ENCODE peak calls at places on chromosome 18, in seven cellular contexts. Y is SK-N-SH, T is HCT116, Q is GM12878, J is K562, F is H1, L is HepG2. U is an unnamed sample.

GRCh38 chr18:34760444-34760843 is 50.3 kb downstream of the DTNA start:
- DNase-seq in Q (no peak), J (no peak), T (no peak), L (no peak), Y (no peak), F (no peak), U (no peak)

GRCh38 chr18:7221424-7222155 is 9.3 kb upstream of the LRRC30 start:
- DNase-seq in F (peak; percentile 59), L (peak; percentile 59), T (peak; percentile 16), Y (peak; percentile 64), J (peak; percentile 66), Q (peak; percentile 4), U (peak; percentile 67)

GRCh38 chr18:36688020-36688965 is 140.5 kb downstream of the TPGS2 start:
- DNase-seq in L (peak; percentile 52), Y (peak; percentile 70), F (no peak), T (peak; percentile 52), Q (peak; percentile 9), J (peak; percentile 74), U (peak; percentile 83)

GRCh38 chr18:44819944-44820510 is 139.3 kb downstream of the SETBP1 start:
- DNase-seq in Q (no peak), F (no peak), J (no peak), L (no peak), T (no peak), Y (no peak), U (no peak)

GRCh38 chr18:31942301-31942998 is 478 bp downstream of the TRAPPC8 start:
- DNase-seq in Q (no peak), T (no peak), F (no peak), J (peak; percentile 76), Y (peak; percentile 58), L (no peak), U (peak; percentile 18)

GRCh38 chr18:25334588-25334987 is 17.4 kb downstream of the ZNF521 start:
- DNase-seq in Q (no peak), J (no peak), L (no peak), Y (no peak), F (no peak), T (no peak), U (no peak)

GRCh38 chr18:35236964-35237363 is 3.9 kb upstream of the ZNF397 start:
- DNase-seq in Q (no peak), L (no peak), F (no peak), Y (no peak), J (no peak), T (no peak), U (no peak)

GRCh38 chr18:46751882-46752281 is 5.0 kb downstream of the ST8SIA5 start:
- DNase-seq in J (no peak), T (no peak), F (no peak), Y (no peak), Q (no peak), L (no peak), U (no peak)

GRCh38 chr18:78494204-78494603 is 485.4 kb upstream of the SALL3 start:
- DNase-seq in Q (no peak), F (no peak), L (no peak), Y (no peak), J (no peak), T (no peak), U (no peak)

GRCh38 chr18:13544953-13545352 is 181.4 kb downstream of the FAM210A start:
- DNase-seq in F (no peak), L (no peak), Q (no peak), Y (no peak), J (no peak), T (no peak), U (no peak)

GRCh38 chr18:31274915-31275314 is 43.0 kb upstream of the DSG1 start:
- DNase-seq in L (peak; percentile 58), T (peak; percentile 66), J (peak; percentile 33), Q (no peak), F (no peak), Y (no peak), U (no peak)

GRCh38 chr18:63730788-63731187 is 28.0 kb downstream of the SERPINB11 start:
- DNase-seq in Q (no peak), L (no peak), F (no peak), Y (no peak), J (no peak), T (no peak), U (no peak)

GRCh38 chr18:27261769-27262549 is 76.9 kb upstream of the CHST9 start:
- DNase-seq in Q (no peak), L (no peak), F (no peak), T (no peak), J (no peak), Y (no peak), U (no peak)

GRCh38 chr18:11366410-11366809 is 217.0 kb upstream of the PIEZO2 start:
- DNase-seq in Y (no peak), J (no peak), Q (no peak), F (no peak), T (no peak), L (no peak), U (no peak)

GRCh38 chr18:73235921-73236320 is 368.1 kb upstream of the NETO1 start:
- DNase-seq in Y (no peak), T (no peak), J (no peak), L (no peak), F (no peak), Q (no peak), U (no peak)

GRCh38 chr18:73891572-73892421 is 255.8 kb downstream of the FBXO15 start:
- DNase-seq in T (no peak), L (no peak), Y (peak; percentile 7), J (peak; percentile 1), Q (no peak), F (no peak), U (peak; percentile 33)

GRCh38 chr18:37667836-37668235 is 102.2 kb upstream of the CELF4 start:
- DNase-seq in Q (no peak), J (no peak), L (no peak), T (no peak), Y (no peak), F (no peak), U (no peak)

GRCh38 chr18:25351773-25352628 is at the start of gene ZNF521:
- DNase-seq in F (peak; percentile 46), Y (peak; percentile 94), Q (no peak), T (peak; percentile 18), J (peak; percentile 90), L (peak; percentile 40), U (peak; percentile 84)

GRCh38 chr18:31217455-31217854 is 54.8 kb upstream of the DSC1 start:
- DNase-seq in F (no peak), Y (no peak), Q (no peak), L (no peak), J (no peak), T (no peak), U (no peak)

GRCh38 chr18:22505136-22505535 is 87.4 kb upstream of the CTAGE1 start:
- DNase-seq in F (no peak), J (no peak), Y (no peak), L (no peak), Q (no peak), T (no peak), U (no peak)

GRCh38 chr18:23902396-23902795 is 112.2 kb upstream of the TTC39C start:
- DNase-seq in F (no peak), L (no peak), Q (no peak), T (no peak), Y (no peak), J (no peak), U (no peak)

GRCh38 chr18:40470753-40471152 is 1484.3 kb upstream of the PIK3C3 start:
- DNase-seq in Q (no peak), Y (no peak), T (no peak), J (no peak), L (no peak), F (no peak), U (no peak)

GRCh38 chr18:9244376-9244775 is 90.2 kb upstream of the TWSG1 start:
- DNase-seq in F (no peak), T (no peak), L (no peak), J (no peak), Y (no peak), Q (no peak), U (no peak)

GRCh38 chr18:9240270-9240669 is 94.3 kb upstream of the TWSG1 start:
- DNase-seq in Y (no peak), Q (no peak), J (no peak), T (no peak), L (no peak), F (no peak), U (no peak)

GRCh38 chr18:9237982-9238381 is 96.6 kb upstream of the TWSG1 start:
- DNase-seq in L (no peak), J (no peak), F (no peak), T (no peak), Y (no peak), Q (no peak), U (no peak)

GRCh38 chr18:9239708-9240107 is 94.9 kb upstream of the TWSG1 start:
- DNase-seq in Y (no peak), J (no peak), L (no peak), T (no peak), F (no peak), Q (no peak), U (no peak)

GRCh38 chr18:9242987-9243386 is 91.6 kb upstream of the TWSG1 start:
- DNase-seq in L (no peak), J (no peak), F (no peak), Q (no peak), Y (no peak), T (no peak), U (no peak)
- TF ChIP-seq JUND in L (no peak), J (no peak), F (no peak), Q (no peak), Y (no peak), T (no peak), U (no peak)

GRCh38 chr18:43322133-43322532 is 44.8 kb upstream of the SYT4 start:
- DNase-seq in F (no peak), Q (no peak), Y (peak; percentile 4), T (no peak), J (no peak), L (no peak), U (no peak)
- TF ChIP-seq JUND in F (no peak), Q (no peak), Y (no peak), T (no peak), J (no peak), L (no peak), U (no peak)

GRCh38 chr18:77110400-77110799 is 22.2 kb downstream of the MBP start:
- DNase-seq in J (no peak), T (no peak), Q (no peak), Y (no peak), F (no peak), L (no peak), U (no peak)

GRCh38 chr18:77108821-77109692 is 23.5 kb downstream of the MBP start:
- DNase-seq in Y (no peak), J (no peak), L (no peak), T (no peak), Q (no peak), F (no peak), U (no peak)

GRCh38 chr18:77112161-77112801 is 20.3 kb downstream of the MBP start:
- DNase-seq in F (no peak), J (no peak), T (no peak), L (no peak), Y (no peak), Q (no peak), U (no peak)

GRCh38 chr18:77111449-77112160 is 21.0 kb downstream of the MBP start:
- DNase-seq in Y (no peak), J (no peak), T (no peak), L (no peak), F (no peak), Q (no peak), U (no peak)

GRCh38 chr18:77110936-77111335 is 21.6 kb downstream of the MBP start:
- DNase-seq in Y (no peak), Q (no peak), F (no peak), L (no peak), T (no peak), J (no peak), U (no peak)
- TF ChIP-seq JUND in Y (no peak), Q (no peak), F (no peak), L (no peak), T (no peak), J (no peak), U (no peak)

GRCh38 chr18:59479776-59480175 is 120.7 kb upstream of the LMAN1 start:
- DNase-seq in Q (no peak), T (no peak), J (no peak), Y (no peak), F (no peak), L (no peak), U (no peak)
- TF ChIP-seq JUND in Q (no peak), T (no peak), J (no peak), Y (no peak), F (no peak), L (no peak), U (no peak)